ENCODE peak calls at places on chromosome 14, in nine cellular contexts. V is T-helper 17 cell; O is nucleus accumbens; Y is WTC11; T is NCI-H2081; P is NCI-H1417 treated with DMSO at 0.1 percent for 48 hours; B is hypothalamus; S is non-pigmented ciliary epithelial cell; Q is activated naive CD8-positive, alpha-beta T cell treated with anti-CD3 and anti-CD28 coated beads for 36 hours. L is an unnamed sample.

GRCh38 chr14:49897965-49898364 is 5.1 kb downstream of the ARF6 start:
- DNase-seq in P (no peak), Y (no peak), V (no peak), B (no peak), Q (no peak), T (no peak), O (no peak), S (no peak), L (no peak)

GRCh38 chr14:55599250-55599879 is 19.4 kb downstream of the KTN1 start:
- DNase-seq in O (no peak), B (no peak), Y (no peak), Q (no peak), S (no peak), V (no peak), P (no peak), T (no peak), L (no peak)

GRCh38 chr14:75081835-75082234 is 12.4 kb downstream of the ZC2HC1C start:
- DNase-seq in V (no peak), B (no peak), P (no peak), Y (no peak), O (no peak), S (no peak), Q (no peak), T (no peak), L (no peak)

GRCh38 chr14:23061995-23062394 is 4.7 kb upstream of the CDH24 start:
- DNase-seq in B (no peak), P (no peak), V (no peak), Q (no peak), Y (no peak), T (no peak), S (peak; percentile 86), O (no peak), L (no peak)

GRCh38 chr14:101123639-101124525 is 220.4 kb upstream of the RTL1 start:
- DNase-seq in O (no peak), B (no peak), Y (no peak), V (no peak), S (no peak), T (no peak), Q (no peak), P (no peak), L (no peak)

GRCh38 chr14:89730692-89731091 is 223.8 kb downstream of the EFCAB11 start:
- DNase-seq in Y (no peak), T (no peak), O (no peak), S (no peak), Q (no peak), B (no peak), P (no peak), V (no peak), L (no peak)

GRCh38 chr14:47539065-47539464 is 136.3 kb downstream of the MDGA2 start:
- DNase-seq in O (no peak), B (no peak), S (no peak), Q (no peak), P (no peak), V (no peak), Y (no peak), T (peak; percentile 22), L (no peak)

GRCh38 chr14:102795060-102795925 is 18.0 kb downstream of the TRAF3 start:
- DNase-seq in T (peak; percentile 83), Q (no peak), P (peak; percentile 19), O (no peak), V (no peak), Y (no peak), S (peak; percentile 85), B (no peak), L (no peak)

GRCh38 chr14:76938092-76938500 is 90.4 kb downstream of the IRF2BPL start:
- DNase-seq in O (no peak), Q (no peak), T (no peak), P (no peak), S (no peak), Y (no peak), B (no peak), V (no peak), L (no peak)

GRCh38 chr14:62159314-62159713 is 397.1 kb downstream of the SNAPC1 start:
- DNase-seq in O (no peak), S (no peak), Y (no peak), Q (no peak), P (no peak), T (no peak), V (no peak), B (no peak), L (no peak)

GRCh38 chr14:102437997-102438922 is 71.3 kb downstream of the ANKRD9 start:
- DNase-seq in O (peak; percentile 83), Y (peak; percentile 96), B (peak; percentile 68), P (no peak), S (peak; percentile 18), Q (peak; percentile 62), T (peak; percentile 91), V (peak; percentile 48), L (peak; percentile 74)

GRCh38 chr14:37091651-37092050 is 80.8 kb downstream of the SLC25A21 start:
- DNase-seq in V (no peak), T (no peak), B (no peak), S (no peak), P (no peak), Y (no peak), Q (no peak), O (no peak), L (no peak)

GRCh38 chr14:49972199-49972671 is 79.4 kb downstream of the ARF6 start:
- DNase-seq in T (peak; percentile 25), S (no peak), O (no peak), V (no peak), P (no peak), Q (no peak), B (no peak), Y (no peak), L (no peak)

GRCh38 chr14:37903561-37904191 is 304.0 kb upstream of the SSTR1 start:
- DNase-seq in O (no peak), Q (no peak), B (no peak), P (no peak), T (peak; percentile 59), S (peak; percentile 9), Y (no peak), V (no peak), L (peak; percentile 6)

GRCh38 chr14:104989236-104989950 is 3.8 kb downstream of the CLBA1 start:
- DNase-seq in T (no peak), Q (no peak), S (no peak), O (no peak), P (no peak), V (no peak), B (no peak), Y (no peak), L (no peak)

GRCh38 chr14:35878272-35879140 is 52.4 kb downstream of the BRMS1L start:
- DNase-seq in O (no peak), T (no peak), Q (no peak), S (peak; percentile 69), B (no peak), P (no peak), V (no peak), Y (no peak), L (no peak)

GRCh38 chr14:99468836-99469592 is 11.6 kb downstream of the SETD3 start:
- DNase-seq in Y (no peak), B (no peak), S (no peak), T (no peak), V (no peak), P (no peak), Q (no peak), O (no peak), L (no peak)

GRCh38 chr14:50173891-50174290 is 57.5 kb downstream of the SOS2 start:
- DNase-seq in S (no peak), P (no peak), Q (no peak), Y (no peak), V (no peak), B (no peak), O (no peak), T (no peak), L (no peak)

GRCh38 chr14:75459099-75459741 is 31.4 kb downstream of the JDP2 start:
- DNase-seq in V (no peak), T (no peak), Y (no peak), Q (no peak), P (no peak), O (peak; percentile 28), S (no peak), B (no peak), L (no peak)

GRCh38 chr14:72738181-72738611 is 155.7 kb downstream of the DPF3 start:
- DNase-seq in Q (no peak), Y (no peak), B (no peak), S (no peak), O (no peak), P (no peak), V (no peak), T (no peak), L (no peak)

GRCh38 chr14:105855893-105856675 is 329.7 kb downstream of the TMEM121 start:
- DNase-seq in Q (no peak), P (no peak), V (peak; percentile 8), O (no peak), S (no peak), Y (no peak), B (no peak), T (no peak), L (no peak)

GRCh38 chr14:61080591-61081010 is 99.6 kb downstream of the SLC38A6 start:
- DNase-seq in T (no peak), B (no peak), P (no peak), Y (no peak), O (no peak), Q (no peak), V (no peak), S (peak; percentile 57), L (no peak)

GRCh38 chr14:22882529-22883190 is 362 bp upstream of the REM2 start:
- DNase-seq in S (no peak), Q (no peak), P (peak; percentile 19), O (no peak), B (no peak), T (peak; percentile 35), V (no peak), Y (peak; percentile 72), L (no peak)

GRCh38 chr14:103123128-103123633 is at the start of gene TNFAIP2:
- DNase-seq in Y (peak; percentile 67), V (no peak), S (no peak), O (no peak), B (no peak), Q (no peak), P (no peak), T (no peak), L (peak; percentile 14)

GRCh38 chr14:52650774-52651173 is 44.6 kb downstream of the ERO1A start:
- DNase-seq in S (no peak), Y (no peak), Q (no peak), B (no peak), P (no peak), V (no peak), O (no peak), T (no peak), L (no peak)

GRCh38 chr14:91378945-91379932 is 38.4 kb downstream of the CCDC88C start:
- DNase-seq in S (no peak), P (no peak), V (no peak), B (no peak), Q (no peak), Y (no peak), T (no peak), O (no peak), L (no peak)

GRCh38 chr14:57835751-57836150 is 30.1 kb downstream of the SLC35F4 start:
- DNase-seq in O (no peak), S (no peak), V (no peak), Q (no peak), Y (no peak), B (no peak), P (no peak), T (no peak), L (no peak)

GRCh38 chr14:45261209-45261608 is 8.2 kb upstream of the MIS18BP1 start:
- DNase-seq in T (no peak), B (no peak), V (no peak), Y (no peak), O (no peak), P (no peak), Q (no peak), S (no peak), L (no peak)

L was measured in stimulated activated naive CD8-positive, alpha-beta T cell treated with anti-CD3 and anti-CD28 coated beads, Interleukin-15, Interleukin-2, amounts not matched to agents 100 U/mL and 50 U/mL, for 24 hours.